ENCODE peak calls at places on chromosomes 3 and 15, in six cellular contexts. K is left ventricle myocardium inferior, W is A673, P is heart left ventricle, X is A549, V is HFFc6. N is an unnamed sample.

GRCh38 chr3:110069641-110070538 is 732.5 kb upstream of the DPPA4 start:
- DNase-seq in K (no peak), W (no peak), P (no peak), X (peak), V (peak), N (no peak)

GRCh38 chr15:79381593-79381992 is 50.5 kb upstream of the MINAR1 start:
- DNase-seq in K (no peak), W (no peak), P (no peak), X (no peak), V (no peak), N (no peak)

GRCh38 chr3:47163023-47163989 is 607 bp downstream of the SETD2 start:
- DNase-seq in K (peak), W (peak), P (peak), X (peak), V (peak), N (peak)

GRCh38 chr15:69037482-69037881 is 23.0 kb downstream of the NOX5 start:
- DNase-seq in K (no peak), W (no peak), P (no peak), X (no peak), V (no peak), N (no peak)

GRCh38 chr15:83379574-83379973 is 67.6 kb upstream of the SH3GL3 start:
- DNase-seq in K (no peak), W (no peak), P (no peak), X (peak), V (peak), N (no peak)

GRCh38 chr3:176376531-176376930 is 820.8 kb downstream of the TBL1XR1 start:
- DNase-seq in K (no peak), W (no peak), P (no peak), X (no peak), V (no peak), N (no peak)

GRCh38 chr3:158109295-158109803 is 540 bp upstream of the RSRC1 start:
- DNase-seq in K (no peak), W (no peak), P (no peak), X (no peak), V (no peak), N (no peak)

GRCh38 chr3:11784962-11785361 is 61.7 kb downstream of the TAMM41 start:
- DNase-seq in K (no peak), W (no peak), P (no peak), X (no peak), V (no peak), N (no peak)

GRCh38 chr3:15800327-15800726 is 2.5 kb upstream of the ANKRD28 start:
- DNase-seq in K (no peak), W (no peak), P (no peak), X (no peak), V (no peak), N (no peak)

GRCh38 chr15:52651868-52652267 is 27.3 kb downstream of the ATOSA start:
- DNase-seq in K (peak), W (peak), P (peak), X (peak), V (no peak), N (peak)

GRCh38 chr3:197298858-197299854 is 744 bp upstream of the DLG1 start:
- DNase-seq in K (peak), W (no peak), P (peak), X (peak), V (no peak), N (peak)

GRCh38 chr3:13455644-13456043 is 24.5 kb upstream of the HDAC11 start:
- DNase-seq in K (no peak), W (no peak), P (no peak), X (no peak), V (no peak), N (no peak)

GRCh38 chr3:64974401-64974800 is 286.6 kb upstream of the ADAMTS9 start:
- DNase-seq in K (no peak), W (no peak), P (no peak), X (no peak), V (no peak), N (no peak)

GRCh38 chr15:30921781-30922371 is 18.2 kb downstream of the FAN1 start:
- DNase-seq in K (peak), W (no peak), P (peak), X (no peak), V (no peak), N (no peak)

GRCh38 chr15:77031376-77032050 is 36.6 kb downstream of the PSTPIP1 start:
- DNase-seq in K (no peak), W (no peak), P (peak), X (no peak), V (no peak), N (peak)

GRCh38 chr15:96324192-96324895 is 6.2 kb upstream of the NR2F2 start:
- DNase-seq in K (no peak), W (no peak), P (no peak), X (no peak), V (no peak), N (no peak)

GRCh38 chr3:65230251-65231140 is 542.7 kb upstream of the ADAMTS9 start:
- DNase-seq in K (no peak), W (no peak), P (no peak), X (no peak), V (no peak), N (no peak)

GRCh38 chr15:58469432-58470353 is 37.9 kb downstream of the LIPC start:
- DNase-seq in K (no peak), W (peak), P (no peak), X (peak), V (peak), N (no peak)

GRCh38 chr15:91243806-91244205 is 143.7 kb downstream of the SV2B start:
- DNase-seq in K (no peak), W (no peak), P (no peak), X (no peak), V (no peak), N (no peak)

GRCh38 chr3:25428003-25428861 is at the start of gene RARB:
- DNase-seq in K (peak), W (peak), P (peak), X (peak), V (peak), N (peak)

GRCh38 chr15:31465083-31465955 is 138.7 kb downstream of the KLF13 start:
- DNase-seq in K (no peak), W (no peak), P (peak), X (no peak), V (no peak), N (no peak)

GRCh38 chr15:24848050-24848449 is 106.7 kb upstream of the SNRPN start:
- DNase-seq in K (peak), W (no peak), P (peak), X (peak), V (no peak), N (peak)

GRCh38 chr3:129576514-129577345 is 29.7 kb downstream of the PLXND1 start:
- DNase-seq in K (peak), W (no peak), P (no peak), X (no peak), V (no peak), N (no peak)

GRCh38 chr3:132399054-132399929 is 18.0 kb upstream of the DNAJC13 start:
- DNase-seq in K (no peak), W (peak), P (no peak), X (peak), V (peak), N (peak)

DNA sequence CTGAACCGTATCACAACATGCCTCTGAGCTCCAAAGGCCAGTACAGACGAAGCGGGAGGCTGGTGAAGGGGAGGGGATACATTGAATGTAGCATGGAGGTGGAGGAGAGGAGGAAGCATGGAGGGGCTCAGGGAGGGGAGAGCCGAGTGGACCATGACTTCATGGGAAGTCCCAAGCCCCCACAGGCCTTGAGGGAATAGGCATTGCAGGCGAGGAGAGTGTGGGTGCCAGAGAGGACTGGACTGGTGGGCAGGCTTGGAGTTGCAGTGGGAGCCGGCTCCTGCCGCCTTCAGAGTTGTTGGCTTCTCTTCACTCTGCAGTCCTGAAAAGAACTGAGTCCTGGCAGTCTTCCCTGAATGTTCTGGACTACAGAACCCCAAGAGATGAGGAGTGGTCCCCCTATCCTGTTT is 3.3 kb upstream of the RNU6-1 start:
- DNase-seq in K (no peak), W (no peak), P (no peak), X (no peak), V (no peak), N (no peak)
- TF ChIP-seq CTCF in K (no peak), W (no peak), P (no peak), X (no peak), V (no peak), N (no peak)

DNA sequence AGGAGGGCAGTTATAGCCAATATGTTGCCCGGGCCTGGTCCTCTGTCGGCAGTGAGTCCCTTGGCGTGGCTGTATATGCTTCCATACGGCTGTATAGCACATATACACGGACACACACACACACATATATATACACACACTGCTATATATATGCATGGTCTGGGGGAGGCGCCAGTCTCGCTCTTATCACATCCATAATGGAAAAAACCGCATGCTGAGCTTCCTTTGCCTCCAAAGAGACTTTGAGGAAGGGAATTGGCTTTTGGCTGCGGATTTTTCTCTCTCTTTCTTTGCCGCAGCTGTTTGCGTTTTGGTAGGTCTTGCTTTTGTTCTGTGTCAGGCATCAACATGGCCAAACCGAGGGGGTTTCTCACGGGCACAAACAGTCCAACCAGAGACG is 11.3 kb upstream of the TMEM115 start:
- DNase-seq in K (no peak), W (peak), P (no peak), X (peak), V (no peak), N (no peak)
- TF ChIP-seq CTCF in K (no peak), W (peak), P (no peak), X (no peak), V (peak), N (no peak)

GRCh38 chr3:141110322-141110721 is 59.2 kb downstream of the SPSB4 start:
- DNase-seq in K (no peak), W (no peak), P (no peak), X (no peak), V (no peak), N (no peak)

GRCh38 chr3:141111364-141112150 is 60.4 kb downstream of the SPSB4 start:
- DNase-seq in K (no peak), W (no peak), P (no peak), X (no peak), V (no peak), N (no peak)

GRCh38 chr3:141108002-141108401 is 56.9 kb downstream of the SPSB4 start:
- DNase-seq in K (no peak), W (no peak), P (no peak), X (no peak), V (no peak), N (no peak)

GRCh38 chr3:141106842-141107241 is 55.7 kb downstream of the SPSB4 start:
- DNase-seq in K (no peak), W (no peak), P (no peak), X (no peak), V (no peak), N (no peak)

DNA sequence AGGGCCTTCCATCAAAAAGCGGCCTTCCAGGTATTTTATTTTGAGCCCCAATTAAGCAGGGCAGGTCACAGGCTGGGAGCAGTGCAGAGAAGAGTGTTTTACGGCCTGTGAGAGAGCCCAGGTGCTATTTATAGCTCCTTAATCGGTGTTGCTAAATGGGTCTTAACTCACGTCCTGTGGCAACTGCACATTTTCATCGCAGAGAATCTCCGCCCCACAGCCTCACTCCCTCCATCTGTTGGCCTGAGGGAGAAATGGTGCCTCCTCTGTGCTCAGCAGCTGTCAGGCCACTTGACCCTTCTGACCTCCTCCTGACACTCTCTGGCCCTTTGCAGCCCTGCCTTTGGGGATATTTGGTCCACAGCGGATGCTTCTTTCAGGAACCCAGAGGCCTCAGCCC is 58.6 kb downstream of the SPSB4 start:
- DNase-seq in K (no peak), W (no peak), P (peak), X (no peak), V (no peak), N (no peak)
- TF ChIP-seq CTCF in K (peak), W (no peak), P (no peak), X (no peak), V (no peak), N (no peak)

DNA sequence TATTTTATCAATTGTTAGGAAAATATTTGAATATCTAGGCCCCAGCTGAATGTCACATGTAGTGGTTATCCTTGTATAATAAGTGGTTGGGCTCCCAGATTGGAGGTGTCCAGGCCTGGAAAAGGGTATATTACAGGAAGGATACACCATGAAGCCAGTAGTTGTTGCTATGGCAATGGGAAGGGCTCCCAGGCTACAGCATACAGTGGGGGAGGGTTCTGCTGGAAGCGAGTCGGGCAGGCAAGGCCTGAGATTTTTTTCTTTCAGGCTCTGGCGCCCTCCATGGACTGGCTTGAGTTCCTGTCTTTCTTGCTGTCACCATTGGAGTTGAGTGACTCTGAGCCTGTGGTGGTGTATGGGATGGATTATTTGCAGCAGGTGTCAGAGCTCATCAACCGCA is 8.9 kb downstream of the ECE2 start:
- DNase-seq in K (no peak), W (peak), P (peak), X (peak), V (peak), N (no peak)
- TF ChIP-seq CTCF in K (peak), W (peak), P (peak), X (peak), V (peak), N (peak)

DNA sequence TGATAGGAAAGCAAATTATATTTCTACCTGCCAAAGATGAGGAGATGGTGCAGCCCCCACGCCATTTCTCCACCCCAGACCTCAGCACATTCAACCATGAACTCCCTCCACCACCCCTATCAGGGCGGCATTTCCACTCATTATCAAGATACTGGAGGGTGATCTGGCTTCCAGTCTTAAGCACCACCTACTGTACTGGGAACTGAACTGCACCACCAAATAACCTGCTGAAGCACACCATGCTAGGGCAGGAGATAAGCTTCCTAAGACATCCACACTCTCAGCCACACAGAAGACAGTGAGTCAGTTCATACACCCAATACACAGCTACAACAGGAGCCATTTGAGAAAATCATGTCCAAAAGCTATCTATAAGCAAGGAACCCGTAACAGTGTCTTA is 98.8 kb downstream of the FGF7 start:
- DNase-seq in K (no peak), W (peak), P (no peak), X (peak), V (no peak), N (no peak)
- TF ChIP-seq CTCF in K (peak), W (no peak), P (no peak), X (no peak), V (peak), N (peak)

GRCh38 chr3:142211034-142211433 is 14.4 kb downstream of the GK5 start:
- DNase-seq in K (no peak), W (peak), P (no peak), X (peak), V (no peak), N (no peak)
- TF ChIP-seq CTCF in K (peak), W (peak), P (no peak), X (no peak), V (peak), N (peak)

GRCh38 chr15:61101543-61101942 is 127.6 kb downstream of the RORA start:
- DNase-seq in K (no peak), W (no peak), P (no peak), X (no peak), V (no peak), N (no peak)
- TF ChIP-seq CTCF in K (no peak), W (no peak), P (no peak), X (no peak), V (no peak), N (no peak)

GRCh38 chr3:108822167-108822897 is at the start of gene TRAT1:
- DNase-seq in K (no peak), W (no peak), P (no peak), X (no peak), V (no peak), N (no peak)

GRCh38 chr3:108820586-108820985 is 2.0 kb upstream of the TRAT1 start:
- DNase-seq in K (no peak), W (no peak), P (no peak), X (no peak), V (no peak), N (no peak)

DNA sequence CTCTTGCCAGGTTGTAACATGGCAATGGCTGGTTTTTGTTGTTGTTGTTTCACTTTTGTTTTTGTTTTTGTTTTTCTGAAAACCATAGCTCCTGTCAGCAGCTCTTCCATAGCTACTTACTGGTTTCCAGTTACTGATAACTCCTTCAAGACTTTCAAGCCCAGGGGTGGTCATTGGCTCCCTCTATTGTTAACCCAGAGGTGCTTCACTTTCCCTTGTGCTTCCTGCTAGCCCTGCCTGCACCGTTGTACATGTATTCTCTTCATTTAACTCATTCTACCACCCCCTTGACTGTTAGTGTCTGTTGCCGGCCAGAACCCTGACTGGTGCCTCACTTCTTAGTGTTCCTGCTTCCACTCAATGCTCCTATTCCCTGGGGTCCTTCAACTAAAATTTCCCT is 4.2 kb upstream of the TRAT1 start:
- DNase-seq in K (no peak), W (peak), P (no peak), X (peak), V (no peak), N (no peak)
- TF ChIP-seq CTCF in K (no peak), W (peak), P (peak), X (peak), V (no peak), N (peak)

GRCh38 chr3:72888546-72889309 is 882 bp downstream of the GXYLT2 start:
- DNase-seq in K (no peak), W (peak), P (peak), X (no peak), V (no peak), N (no peak)
- TF ChIP-seq CTCF in K (no peak), W (no peak), P (no peak), X (no peak), V (no peak), N (peak)